ENCODE peak calls at places on chromosomes 4 and X, in six cellular contexts. One of them, this sample, is unnamed.

GRCh38 chrX:136619889-136620505 is 28.0 kb upstream of the CD40LG start:
- DNase-seq in A549: no peak
- DNase-seq in SK-N-SH: no peak
- DNase-seq in GM12878: no peak
- DNase-seq in K562: no peak
- DNase-seq in HepG2: no peak
- DNase-seq in this sample: no peak

GRCh38 chr4:94533405-94534223 is 81.9 kb downstream of the PDLIM5 start:
- DNase-seq in A549: no peak
- DNase-seq in SK-N-SH: no peak
- DNase-seq in GM12878: no peak
- DNase-seq in K562: peak; percentile 48
- DNase-seq in HepG2: no peak
- DNase-seq in this sample: no peak

GRCh38 chr4:37837446-37837845 is 11.0 kb downstream of the PGM2 start:
- DNase-seq in A549: no peak
- DNase-seq in SK-N-SH: no peak
- DNase-seq in GM12878: no peak
- DNase-seq in K562: no peak
- DNase-seq in HepG2: no peak
- DNase-seq in this sample: peak; percentile 80

GRCh38 chr4:148044889-148045352 is 313.0 kb downstream of the ARHGAP10 start:
- DNase-seq in A549: no peak
- DNase-seq in SK-N-SH: peak; percentile 21
- DNase-seq in GM12878: peak; percentile 43
- DNase-seq in K562: peak; percentile 6
- DNase-seq in HepG2: peak; percentile 3
- DNase-seq in this sample: no peak

GRCh38 chr4:38163216-38164006 is 203.2 kb downstream of the PTTG2 start:
- DNase-seq in A549: no peak
- DNase-seq in SK-N-SH: no peak
- DNase-seq in GM12878: no peak
- DNase-seq in K562: no peak
- DNase-seq in HepG2: no peak
- DNase-seq in this sample: peak; percentile 87

GRCh38 chrX:37454537-37455285 is 105.5 kb downstream of the PRRG1 start:
- DNase-seq in A549: peak; percentile 6
- DNase-seq in SK-N-SH: no peak
- DNase-seq in GM12878: no peak
- DNase-seq in K562: no peak
- DNase-seq in HepG2: no peak
- DNase-seq in this sample: peak; percentile 29

GRCh38 chr4:154490589-154491340 is 834 bp downstream of the DCHS2 start:
- DNase-seq in A549: peak; percentile 17
- DNase-seq in SK-N-SH: peak; percentile 41
- DNase-seq in GM12878: no peak
- DNase-seq in K562: no peak
- DNase-seq in HepG2: no peak
- DNase-seq in this sample: no peak

GRCh38 chr4:69546121-69546520 is 50.4 kb upstream of the UGT2B4 start:
- DNase-seq in A549: no peak
- DNase-seq in SK-N-SH: no peak
- DNase-seq in GM12878: no peak
- DNase-seq in K562: no peak
- DNase-seq in HepG2: no peak
- DNase-seq in this sample: no peak

GRCh38 chr4:118941799-118942198 is 53.1 kb downstream of the SYNPO2 start:
- DNase-seq in A549: no peak
- DNase-seq in SK-N-SH: no peak
- DNase-seq in GM12878: no peak
- DNase-seq in K562: no peak
- DNase-seq in HepG2: no peak
- DNase-seq in this sample: peak; percentile 49

GRCh38 chr4:52841707-52842456 is 20.2 kb upstream of the RASL11B start:
- DNase-seq in A549: no peak
- DNase-seq in SK-N-SH: peak; percentile 62
- DNase-seq in GM12878: no peak
- DNase-seq in K562: no peak
- DNase-seq in HepG2: no peak
- DNase-seq in this sample: peak; percentile 19

GRCh38 chr4:11423465-11423864 is 5.2 kb downstream of the HS3ST1 start:
- DNase-seq in A549: no peak
- DNase-seq in SK-N-SH: no peak
- DNase-seq in GM12878: no peak
- DNase-seq in K562: no peak
- DNase-seq in HepG2: no peak
- DNase-seq in this sample: no peak
- TF ChIP-seq SMC3 in A549: no peak
- TF ChIP-seq SMC3 in SK-N-SH: no peak
- TF ChIP-seq SMC3 in GM12878: no peak
- TF ChIP-seq SMC3 in K562: no peak
- TF ChIP-seq SMC3 in HepG2: no peak
- TF ChIP-seq SMC3 in this sample: no peak

GRCh38 chrX:64843224-64843623 is 133.0 kb downstream of the ZC4H2 start:
- DNase-seq in A549: no peak
- DNase-seq in SK-N-SH: no peak
- DNase-seq in GM12878: no peak
- DNase-seq in K562: no peak
- DNase-seq in HepG2: no peak
- DNase-seq in this sample: no peak
- H3K9me3 ChIP-seq in A549: no peaks in the 10 kb centered on the region
- H3K9me3 ChIP-seq in SK-N-SH: peaks cover 4% of the 10 kb centered on the region
- H3K9me3 ChIP-seq in GM12878: no peaks in the 10 kb centered on the region
- H3K9me3 ChIP-seq in K562: no peaks in the 10 kb centered on the region
- H3K9me3 ChIP-seq in HepG2: no peaks in the 10 kb centered on the region
- H3K9me3 ChIP-seq in this sample: peaks cover 4% of the 10 kb centered on the region

DNA sequence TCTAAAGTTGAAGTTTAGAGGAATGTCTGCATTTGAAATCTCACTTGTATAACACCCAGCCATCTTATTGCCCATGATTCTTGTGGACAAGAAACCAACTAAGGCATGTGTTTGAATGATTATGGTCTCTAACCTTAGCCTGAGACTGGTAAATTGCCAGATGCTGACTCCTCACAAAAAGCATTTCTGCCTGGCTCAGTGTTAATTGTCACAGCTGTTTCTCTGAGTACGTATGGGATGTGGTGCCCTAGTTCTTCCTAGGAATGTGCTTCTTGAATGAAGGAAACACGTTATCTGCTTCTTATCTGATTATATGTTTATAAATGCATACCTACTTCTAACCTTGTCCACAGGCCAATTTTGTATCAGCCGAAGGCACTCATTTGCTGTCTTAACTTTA is 63.1 kb upstream of the NDP start:
- DNase-seq in A549: no peak
- DNase-seq in SK-N-SH: no peak
- DNase-seq in GM12878: no peak
- DNase-seq in K562: no peak
- DNase-seq in HepG2: no peak
- DNase-seq in this sample: peak; percentile 55
- TF ChIP-seq SMC3 in A549: no peak
- TF ChIP-seq SMC3 in SK-N-SH: no peak
- TF ChIP-seq SMC3 in GM12878: no peak
- TF ChIP-seq SMC3 in K562: no peak
- TF ChIP-seq SMC3 in HepG2: no peak
- TF ChIP-seq SMC3 in this sample: no peak

GRCh38 chr4:64230709-64231310 is 178.4 kb downstream of the TECRL start:
- DNase-seq in A549: no peak
- DNase-seq in SK-N-SH: peak; percentile 3
- DNase-seq in GM12878: no peak
- DNase-seq in K562: no peak
- DNase-seq in HepG2: no peak
- DNase-seq in this sample: peak; percentile 4
- H3K9me3 ChIP-seq in A549: no peaks in the 10 kb centered on the region
- H3K9me3 ChIP-seq in SK-N-SH: peaks cover 4% of the 10 kb centered on the region
- H3K9me3 ChIP-seq in GM12878: peaks cover 2% of the 10 kb centered on the region
- H3K9me3 ChIP-seq in K562: no peaks in the 10 kb centered on the region
- H3K9me3 ChIP-seq in HepG2: peaks cover 77% of the 10 kb centered on the region
- H3K9me3 ChIP-seq in this sample: peaks cover 10% of the 10 kb centered on the region

DNA sequence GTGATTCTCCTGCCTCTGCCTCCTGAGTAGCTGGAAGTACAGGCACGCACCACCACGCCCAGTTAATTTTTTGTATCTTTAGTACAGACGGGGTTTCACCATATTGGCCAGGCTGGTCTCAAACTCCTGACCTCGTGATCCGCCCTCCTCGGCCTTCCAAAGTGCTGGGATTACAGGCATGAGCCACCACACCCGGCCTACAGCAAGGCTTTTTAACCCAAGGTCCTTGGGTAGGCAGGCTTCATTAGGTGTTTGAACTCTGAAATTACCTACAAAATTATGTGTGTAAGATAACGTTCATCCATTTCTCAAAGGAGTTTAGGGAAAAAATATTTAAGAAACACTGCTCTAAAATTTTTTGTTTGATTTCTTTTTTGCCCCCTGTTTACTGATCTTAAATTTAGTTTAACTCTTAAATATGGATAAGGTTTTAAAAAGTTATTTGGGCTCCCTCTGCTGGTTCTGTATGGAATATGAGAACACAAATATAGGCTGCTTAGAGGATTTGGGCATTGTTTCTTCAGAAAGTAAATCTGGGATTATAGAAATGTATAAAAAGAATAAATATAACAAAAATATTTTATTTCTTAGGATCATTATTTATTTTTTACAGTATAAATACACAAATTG is 92.8 kb downstream of the CBR4 start:
- DNase-seq in A549: peak; percentile 25
- DNase-seq in SK-N-SH: peak; percentile 42
- DNase-seq in GM12878: no peak
- DNase-seq in K562: peak; percentile 28
- DNase-seq in HepG2: peak; percentile 14
- DNase-seq in this sample: peak; percentile 54
- TF ChIP-seq SMC3 in A549: peak; percentile 65
- TF ChIP-seq SMC3 in SK-N-SH: peak; percentile 50
- TF ChIP-seq SMC3 in GM12878: peak; percentile 71
- TF ChIP-seq SMC3 in K562: peak; percentile 23
- TF ChIP-seq SMC3 in HepG2: peak; percentile 51
- TF ChIP-seq SMC3 in this sample: peak; percentile 66

GRCh38 chr4:66766557-66766956 is 778.7 kb downstream of the CENPC start:
- DNase-seq in A549: no peak
- DNase-seq in SK-N-SH: no peak
- DNase-seq in GM12878: no peak
- DNase-seq in K562: no peak
- DNase-seq in HepG2: no peak
- DNase-seq in this sample: no peak
- H3K9me3 ChIP-seq in A549: no peaks in the 10 kb centered on the region
- H3K9me3 ChIP-seq in SK-N-SH: no peaks in the 10 kb centered on the region
- H3K9me3 ChIP-seq in GM12878: no peaks in the 10 kb centered on the region
- H3K9me3 ChIP-seq in K562: no peaks in the 10 kb centered on the region
- H3K9me3 ChIP-seq in HepG2: no peaks in the 10 kb centered on the region
- H3K9me3 ChIP-seq in this sample: peaks cover 2% of the 10 kb centered on the region